ENCODE peak calls at places on chromosome 18, in seven cellular contexts. T, X, R, P, N, U and E are unnamed samples. For H3K4me1 and H3K36me3, the result is how much of the 10 kb centered on the place peaks cover.

GRCh38 chr18:77208969-77209368 is 40.7 kb upstream of the GALR1 start:
- DNase-seq in T (no peak), X (no peak), R (peak), P (peak), N (peak), U (no peak), E (peak)

GRCh38 chr18:55101458-55101824 is 142.2 kb upstream of the CCDC68 start:
- DNase-seq in T (no peak), X (no peak), R (no peak), P (no peak), N (no peak), U (no peak), E (no peak)

GRCh38 chr18:78642561-78643398 is 336.8 kb upstream of the SALL3 start:
- DNase-seq in T (no peak), X (no peak), R (no peak), P (no peak), N (peak), U (no peak), E (no peak)

GRCh38 chr18:7683753-7684152 is 116.6 kb downstream of the PTPRM start:
- DNase-seq in T (no peak), X (no peak), R (no peak), P (no peak), N (no peak), U (no peak), E (no peak)

GRCh38 chr18:39555511-39555910 is 1989.9 kb upstream of the CELF4 start:
- DNase-seq in T (no peak), X (no peak), R (no peak), P (no peak), N (no peak), U (no peak), E (no peak)

GRCh38 chr18:43113220-43113895 is 2.1 kb downstream of the RIT2 start:
- DNase-seq in T (no peak), X (no peak), R (no peak), P (no peak), N (no peak), U (no peak), E (no peak)

GRCh38 chr18:77818328-77818727 is 568.7 kb downstream of the GALR1 start:
- DNase-seq in T (no peak), X (no peak), R (no peak), P (no peak), N (no peak), U (no peak), E (no peak)

GRCh38 chr18:11849845-11850747 is 1.1 kb upstream of the CHMP1B start:
- DNase-seq in T (peak), X (peak), R (peak), P (peak), N (peak), U (peak), E (peak)

GRCh38 chr18:24727685-24728084 is 267.2 kb downstream of the HRH4 start:
- DNase-seq in T (no peak), X (no peak), R (no peak), P (no peak), N (no peak), U (no peak), E (no peak)

GRCh38 chr18:9082763-9083510 is 19.6 kb upstream of the NDUFV2 start:
- DNase-seq in T (no peak), X (no peak), R (no peak), P (no peak), N (no peak), U (no peak), E (no peak)
- TF ChIP-seq CTCF in T (no peak), X (no peak), R (no peak), P (no peak), N (no peak), U (no peak), E (no peak)

GRCh38 chr18:56741685-56742084 is 90.5 kb downstream of the WDR7 start:
- DNase-seq in T (no peak), X (no peak), R (no peak), P (no peak), N (no peak), U (no peak), E (no peak)

GRCh38 chr18:56743115-56743514 is 92.0 kb downstream of the WDR7 start:
- DNase-seq in T (no peak), X (no peak), R (no peak), P (no peak), N (no peak), U (no peak), E (no peak)

GRCh38 chr18:56738184-56738583 is 87.0 kb downstream of the WDR7 start:
- DNase-seq in T (no peak), X (no peak), R (no peak), P (no peak), N (no peak), U (no peak), E (no peak)

GRCh38 chr18:56740645-56741044 is 89.5 kb downstream of the WDR7 start:
- DNase-seq in T (no peak), X (no peak), R (no peak), P (no peak), N (no peak), U (no peak), E (no peak)

DNA sequence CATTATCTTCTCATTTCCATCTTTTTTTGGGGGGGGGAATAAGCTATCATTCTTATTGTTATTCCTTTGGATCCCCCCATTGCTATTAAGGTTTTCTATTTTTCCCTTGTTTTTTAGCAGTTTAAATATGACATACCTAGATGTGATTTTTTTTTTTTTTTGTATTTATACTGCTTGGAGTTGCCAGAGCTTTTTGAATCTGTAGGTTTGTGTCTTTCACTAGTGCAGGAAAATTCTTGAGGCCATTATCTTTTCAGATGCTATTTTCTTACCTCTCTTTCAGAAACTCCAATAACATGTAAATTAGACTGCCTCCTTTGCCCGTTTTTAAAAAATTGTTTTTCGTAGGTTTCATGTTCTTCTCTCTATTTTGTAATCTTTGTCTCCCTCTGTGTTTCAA is 88.6 kb downstream of the WDR7 start:
- DNase-seq in T (no peak), X (no peak), R (no peak), P (no peak), N (no peak), U (no peak), E (no peak)
- H3K4me1 ChIP-seq in T (under half), X (under half), R (under half), P (under half), N (under half), U (under half), E (under half)

DNA sequence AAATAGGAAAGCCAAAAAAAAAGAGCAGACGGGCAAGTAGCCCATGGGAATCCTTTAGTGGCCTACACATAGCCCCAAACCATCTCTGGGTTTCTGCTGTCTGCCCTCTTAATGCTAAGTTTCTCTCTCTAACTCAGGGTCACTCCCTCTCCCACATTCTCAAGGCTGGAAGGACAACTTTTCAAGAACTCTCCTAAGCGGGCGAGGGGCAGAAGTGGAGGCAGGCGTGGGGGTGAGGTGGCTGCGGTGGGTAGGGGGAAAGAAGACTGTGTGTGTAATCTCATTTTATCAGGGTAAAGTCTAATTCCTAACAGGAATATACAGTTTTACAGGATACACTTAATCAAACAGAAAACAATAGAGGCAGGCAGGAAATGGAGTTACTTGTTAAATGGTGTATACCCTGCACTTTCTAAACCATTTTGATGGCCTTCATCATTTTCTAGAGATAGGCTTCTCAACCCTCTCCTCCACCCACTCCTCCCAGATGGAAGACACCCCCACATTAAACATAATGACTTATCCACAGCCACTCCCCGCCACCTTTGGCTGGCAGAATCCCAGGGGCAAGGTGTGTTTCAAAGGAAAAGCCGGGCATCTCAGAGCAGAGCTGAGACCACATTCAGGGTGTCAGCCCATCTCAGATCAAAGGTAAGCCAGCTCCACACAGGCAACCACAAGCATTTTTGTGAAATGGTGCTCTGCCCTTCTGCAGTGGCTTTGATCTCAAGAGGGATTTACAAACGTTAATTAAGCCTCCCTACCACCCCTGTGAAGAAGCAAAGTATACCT is 6.8 kb downstream of the SMAD7 start:
- DNase-seq in T (no peak), X (no peak), R (no peak), P (no peak), N (peak), U (no peak), E (no peak)
- H3K36me3 ChIP-seq in T (under half), X (under half), R (under half), P (under half), N (half or more), U (under half), E (under half)

DNA sequence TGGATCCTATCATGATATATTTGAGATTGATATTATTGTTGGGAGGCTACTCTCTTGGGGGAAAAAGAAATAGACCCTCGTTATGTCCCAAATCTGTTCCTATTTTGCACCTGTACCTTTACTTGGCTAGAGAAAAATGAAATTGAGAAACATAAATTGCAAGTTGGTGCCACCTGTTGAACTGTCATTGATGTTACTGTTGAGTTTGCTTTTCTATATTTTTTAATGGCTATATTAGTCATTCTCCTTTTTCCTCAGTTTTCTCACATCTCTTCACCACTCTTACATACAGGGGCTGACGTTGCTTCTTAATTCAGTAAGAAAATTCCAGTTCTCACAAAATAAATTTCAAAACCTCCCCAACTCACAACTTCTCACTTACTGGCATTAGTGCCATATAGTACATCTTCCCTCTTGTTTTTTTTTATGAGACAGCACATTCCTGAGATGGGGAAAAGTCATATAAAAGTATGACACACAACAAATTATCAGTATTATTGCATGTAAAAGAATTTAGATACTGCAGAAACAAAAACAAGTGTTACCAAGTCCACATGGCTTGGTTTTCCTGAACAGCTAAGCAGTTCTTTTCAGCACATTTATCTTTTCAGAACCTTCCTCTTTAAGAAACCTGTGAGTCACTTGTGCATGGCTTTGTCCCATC is 348.3 kb upstream of the DSEL start:
- DNase-seq in T (no peak), X (no peak), R (no peak), P (no peak), N (peak), U (no peak), E (no peak)
- TF ChIP-seq CTCF in T (no peak), X (no peak), R (no peak), P (no peak), N (peak), U (no peak), E (no peak)

GRCh38 chr18:13271512-13271911 is 53.0 kb downstream of the LDLRAD4 start:
- DNase-seq in T (no peak), X (no peak), R (no peak), P (no peak), N (no peak), U (no peak), E (no peak)

GRCh38 chr18:13270279-13270911 is 51.8 kb downstream of the LDLRAD4 start:
- DNase-seq in T (no peak), X (no peak), R (no peak), P (no peak), N (no peak), U (no peak), E (no peak)

GRCh38 chr18:13268746-13269285 is 50.3 kb downstream of the LDLRAD4 start:
- DNase-seq in T (peak), X (no peak), R (no peak), P (no peak), N (no peak), U (no peak), E (no peak)

GRCh38 chr18:13268035-13268700 is 49.6 kb downstream of the LDLRAD4 start:
- DNase-seq in T (peak), X (peak), R (peak), P (peak), N (no peak), U (no peak), E (no peak)

GRCh38 chr18:13269599-13270011 is 51.0 kb downstream of the LDLRAD4 start:
- DNase-seq in T (peak), X (peak), R (peak), P (no peak), N (no peak), U (no peak), E (no peak)
- H3K4me1 ChIP-seq in T (under half), X (under half), R (half or more), P (half or more), N (under half), U (under half), E (under half)

GRCh38 chr18:37617623-37618022 is 52.0 kb upstream of the CELF4 start:
- DNase-seq in T (no peak), X (no peak), R (no peak), P (no peak), N (no peak), U (no peak), E (no peak)
- H3K36me3 ChIP-seq in T (under half), X (under half), R (under half), P (under half), N (under half), U (under half), E (under half)

GRCh38 chr18:48951448-48952286 is 902 bp upstream of the SMAD7 start:
- DNase-seq in T (peak), X (peak), R (peak), P (peak), N (peak), U (peak), E (peak)
- TF ChIP-seq CTCF in T (peak), X (no peak), R (peak), P (no peak), N (no peak), U (peak), E (peak)